ENCODE peak calls at places on chromosome 19, in six cellular contexts. L is progenitor cell of endocrine pancreas, T is breast epithelium, F is lower leg skin, P is AG10803, E is PC-3. N is an unnamed sample.

GRCh38 chr19:47227347-47228167 is 3.4 kb downstream of the BBC3 start:
- DNase-seq in E (peak), L (peak), F (peak), T (peak), P (peak), N (peak)

GRCh38 chr19:30864460-30865215 is 484.6 kb downstream of the TSHZ3 start:
- DNase-seq in L (no peak), P (no peak), F (no peak), E (no peak), T (no peak), N (no peak)

GRCh38 chr19:2761309-2761677 is 21.5 kb upstream of the SLC39A3 start:
- DNase-seq in T (no peak), F (no peak), E (no peak), P (no peak), L (no peak), N (no peak)

GRCh38 chr19:42114412-42114811 is 17.8 kb downstream of the POU2F2 start:
- DNase-seq in P (no peak), E (no peak), L (no peak), T (no peak), F (no peak), N (no peak)

GRCh38 chr19:45817010-45817724 is 2.1 kb upstream of the RSPH6A start:
- DNase-seq in E (peak), F (peak), P (peak), T (peak), L (peak), N (peak)

GRCh38 chr19:56301152-56301551 is 13.5 kb downstream of the ZSCAN5A start:
- DNase-seq in T (no peak), E (peak), P (no peak), L (no peak), F (no peak), N (no peak)

GRCh38 chr19:6238643-6239281 is 41.0 kb downstream of the MLLT1 start:
- DNase-seq in E (peak), F (no peak), P (peak), T (no peak), L (no peak), N (no peak)

GRCh38 chr19:58128041-58128685 is 22.4 kb downstream of the ZNF329 start:
- DNase-seq in T (no peak), L (no peak), P (no peak), E (peak), F (no peak), N (no peak)

GRCh38 chr19:4172861-4173473 is 9.4 kb downstream of the SIRT6 start:
- DNase-seq in L (peak), E (peak), F (no peak), T (peak), P (peak), N (peak)

GRCh38 chr19:42276821-42277220 is 7.8 kb downstream of the CIC start:
- DNase-seq in P (no peak), F (no peak), E (no peak), L (no peak), T (no peak), N (no peak)

GRCh38 chr19:49999371-50000010 is 25.7 kb downstream of the VRK3 start:
- DNase-seq in L (no peak), E (no peak), P (no peak), F (no peak), T (no peak), N (no peak)

GRCh38 chr19:4722671-4723464 is 774 bp downstream of the DPP9 start:
- DNase-seq in T (no peak), F (no peak), P (peak), L (no peak), E (peak), N (no peak)

GRCh38 chr19:14031719-14032480 is at the start of gene IL27RA:
- DNase-seq in E (peak), L (peak), P (peak), F (no peak), T (no peak), N (peak)

GRCh38 chr19:50657672-50658437 is 8.6 kb downstream of the C19orf81 start:
- DNase-seq in F (peak), T (peak), E (peak), L (peak), P (peak), N (peak)

GRCh38 chr19:21593934-21594844 is 88.8 kb downstream of the ZNF429 start:
- DNase-seq in P (no peak), E (no peak), F (no peak), L (no peak), T (no peak), N (no peak)

GRCh38 chr19:35346193-35347052 is 1.3 kb upstream of the FFAR1 start:
- DNase-seq in L (no peak), T (peak), E (no peak), F (no peak), P (no peak), N (no peak)

GRCh38 chr19:48085904-48086864 is 24.4 kb downstream of the PLA2G4C start:
- DNase-seq in L (no peak), T (peak), P (no peak), E (no peak), F (no peak), N (no peak)

GRCh38 chr19:42095814-42096230 is 19.9 kb downstream of the ZNF574 start:
- DNase-seq in L (peak), P (no peak), T (no peak), E (no peak), F (no peak), N (peak)

GRCh38 chr19:30227071-30227621 is 145.0 kb upstream of the ZNF536 start:
- DNase-seq in F (no peak), E (no peak), P (no peak), T (no peak), L (no peak), N (no peak)

GRCh38 chr19:50026550-50026906 is 723 bp downstream of the ZNF473 start:
- DNase-seq in L (no peak), F (no peak), T (no peak), E (no peak), P (no peak), N (no peak)

GRCh38 chr19:2602391-2603181 is 99.9 kb downstream of the GNG7 start:
- DNase-seq in F (peak), L (no peak), T (peak), E (peak), P (peak), N (no peak)

GRCh38 chr19:29546583-29547190 is 20.9 kb downstream of the VSTM2B start:
- DNase-seq in L (no peak), E (no peak), T (peak), P (no peak), F (no peak), N (no peak)

GRCh38 chr19:8221161-8221560 is 12.0 kb downstream of the CERS4 start:
- DNase-seq in E (no peak), L (no peak), T (peak), P (no peak), F (no peak), N (no peak)

GRCh38 chr19:48873476-48874308 is 1.5 kb downstream of the PPP1R15A start:
- DNase-seq in F (no peak), L (no peak), P (peak), E (no peak), T (no peak), N (no peak)

GRCh38 chr19:46785980-46786235 is 2.5 kb downstream of the SLC1A5 start:
- DNase-seq in T (no peak), L (no peak), P (no peak), E (no peak), F (no peak), N (no peak)

GRCh38 chr19:51066816-51067215 is 1.9 kb upstream of the KLK13 start:
- DNase-seq in T (no peak), F (no peak), L (no peak), P (no peak), E (no peak), N (no peak)

GRCh38 chr19:47406711-47407416 is 12.5 kb downstream of the MEIS3 start:
- DNase-seq in T (no peak), F (no peak), L (peak), P (no peak), E (no peak), N (peak)

GRCh38 chr19:11196406-11197287 is 698 bp downstream of the KANK2 start:
- DNase-seq in T (no peak), E (peak), F (no peak), L (no peak), P (peak), N (peak)

GRCh38 chr19:16338470-16339360 is 14.1 kb downstream of the KLF2 start:
- DNase-seq in E (peak), L (no peak), P (peak), F (no peak), T (no peak), N (no peak)

GRCh38 chr19:21138130-21138529 is 3.7 kb upstream of the ZNF431 start:
- DNase-seq in P (no peak), F (no peak), E (no peak), T (no peak), L (no peak), N (no peak)

DNA sequence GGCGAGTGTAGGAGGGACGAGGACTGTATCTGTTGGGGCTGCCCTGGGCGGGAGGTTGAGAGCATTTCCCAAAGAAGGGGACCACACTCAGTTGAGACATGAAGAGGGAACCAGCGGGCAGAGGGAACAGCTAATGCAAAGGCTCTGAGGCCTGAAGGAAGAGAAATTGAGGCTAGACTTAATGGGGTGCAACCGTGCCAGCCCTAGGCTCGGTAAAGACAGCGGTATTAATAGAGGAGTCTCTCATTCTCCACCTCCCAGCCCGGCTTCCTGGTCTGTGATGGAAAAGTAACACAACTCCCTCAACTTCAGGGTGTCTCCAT is 1.2 kb downstream of the MPV17L2 start:
- DNase-seq in F (no peak), L (no peak), E (no peak), T (no peak), P (no peak), N (no peak)
- TF ChIP-seq CTCF in F (no peak), L (no peak), E (no peak), T (no peak), P (no peak), N (no peak)

GRCh38 chr19:33397536-33398360 is 24.2 kb downstream of the CEBPG start:
- DNase-seq in F (no peak), E (no peak), P (no peak), T (peak), L (no peak), N (no peak)
- TF ChIP-seq CTCF in F (no peak), E (no peak), P (peak), T (no peak), L (peak), N (no peak)

DNA sequence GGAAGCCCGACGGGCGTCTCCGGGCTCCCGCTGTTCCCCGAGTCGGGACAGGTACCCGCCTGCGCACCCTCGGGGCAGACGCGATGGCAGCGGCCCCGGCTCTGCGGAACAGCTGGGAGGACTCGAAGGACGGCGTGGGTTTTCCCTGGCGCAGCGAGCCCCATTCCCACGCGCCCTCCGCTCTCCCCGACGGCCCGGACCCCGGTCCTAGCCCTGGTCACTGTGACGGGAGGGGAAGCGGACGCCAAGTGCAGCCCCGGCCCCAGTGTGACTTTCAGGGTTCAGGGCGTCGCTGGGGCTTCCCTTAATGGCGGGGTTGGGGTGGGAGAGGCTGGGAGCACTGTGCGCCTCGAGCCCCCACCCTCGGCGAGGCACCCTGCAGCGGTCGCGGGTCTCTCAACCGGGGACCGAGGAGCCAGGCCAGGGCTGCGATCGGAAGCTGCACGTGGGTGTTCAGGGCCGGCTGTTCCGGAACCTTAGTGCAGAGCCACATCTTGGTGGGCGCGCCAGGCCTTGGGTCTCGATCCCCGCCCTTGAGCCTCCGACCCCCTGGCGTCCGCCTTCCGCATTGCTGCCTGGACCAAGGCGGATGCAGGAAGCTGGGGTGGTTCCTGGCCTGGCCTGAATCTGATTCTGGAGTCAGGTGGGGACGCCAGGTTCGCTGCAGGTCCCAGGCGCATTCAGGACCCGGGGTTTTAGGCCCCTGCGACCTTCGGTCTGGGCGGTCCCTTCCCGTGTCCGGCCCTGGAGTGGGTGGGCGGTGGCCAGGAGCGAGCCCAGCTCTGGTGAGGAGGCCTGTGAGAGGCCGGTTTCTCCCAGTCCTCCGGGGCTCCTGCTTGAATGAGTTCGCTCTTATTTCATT is 3.5 kb downstream of the LGALS7B start:
- DNase-seq in P (no peak), E (no peak), F (no peak), L (no peak), T (no peak), N (peak)
- TF ChIP-seq CTCF in P (peak), E (no peak), F (no peak), L (peak), T (peak), N (peak)

GRCh38 chr19:44774614-44775013 is 3.1 kb upstream of the CBLC start:
- DNase-seq in T (no peak), E (peak), F (no peak), L (no peak), P (no peak), N (no peak)

GRCh38 chr19:44776402-44777096 is 1.1 kb upstream of the CBLC start:
- DNase-seq in T (peak), L (no peak), E (peak), P (no peak), F (peak), N (no peak)

GRCh38 chr19:44779150-44779549 is 1.5 kb downstream of the CBLC start:
- DNase-seq in E (no peak), L (no peak), P (no peak), T (no peak), F (no peak), N (no peak)

GRCh38 chr19:44775676-44776240 is 1.9 kb upstream of the CBLC start:
- DNase-seq in F (no peak), P (no peak), E (no peak), T (no peak), L (no peak), N (no peak)

GRCh38 chr19:44777715-44778347 is at the start of gene CBLC:
- DNase-seq in E (peak), F (peak), L (peak), P (no peak), T (peak), N (peak)
- TF ChIP-seq CTCF in E (peak), F (no peak), L (peak), P (no peak), T (no peak), N (peak)

GRCh38 chr19:1590641-1591397 is 1.8 kb downstream of the MBD3 start:
- DNase-seq in T (no peak), P (no peak), F (no peak), E (no peak), L (no peak), N (no peak)
- TF ChIP-seq CTCF in T (no peak), P (peak), F (no peak), E (peak), L (peak), N (no peak)

GRCh38 chr19:9871626-9872338 is 36.7 kb downstream of the PIN1 start:
- DNase-seq in P (no peak), L (no peak), E (peak), T (no peak), F (no peak), N (no peak)
- TF ChIP-seq CTCF in P (no peak), L (no peak), E (no peak), T (no peak), F (no peak), N (no peak)